ENCODE peak calls at places on chromosomes 16 and 17, in four cellular contexts. W is K562, G is A549, K is IMR-90. V is an unnamed sample.

GRCh38 chr17:18981642-18982424 is 22.7 kb downstream of the FAM83G start:
- DNase-seq in W (peak), K (peak), G (peak), V (peak)

GRCh38 chr17:41520821-41521521 is 2.3 kb upstream of the KRT15 start:
- DNase-seq in K (no peak), W (peak), G (no peak), V (no peak)

GRCh38 chr17:17628388-17629008 is 37.0 kb upstream of the PEMT start:
- DNase-seq in W (no peak), G (no peak), K (no peak), V (no peak)

GRCh38 chr16:55539049-55539448 is 27.4 kb upstream of the CAPNS2 start:
- DNase-seq in G (no peak), K (peak), W (no peak), V (no peak)

GRCh38 chr17:33864758-33865229 is 390.3 kb upstream of the CCL2 start:
- DNase-seq in G (no peak), K (no peak), W (no peak), V (no peak)

GRCh38 chr17:55304171-55304859 is 39.6 kb downstream of the HLF start:
- DNase-seq in K (no peak), W (no peak), G (no peak), V (no peak)

GRCh38 chr16:80938035-80938927 is 68.4 kb downstream of the CMC2 start:
- DNase-seq in K (peak), W (no peak), G (no peak), V (no peak)

GRCh38 chr16:68993421-68993820 is 112.0 kb upstream of the HAS3 start:
- DNase-seq in K (no peak), G (no peak), W (no peak), V (no peak)

GRCh38 chr16:11152205-11152604 is 103.8 kb downstream of the SOCS1 start:
- DNase-seq in G (no peak), W (peak), K (no peak), V (no peak)

GRCh38 chr17:76572201-76572910 is 13.3 kb downstream of the ST6GALNAC2 start:
- DNase-seq in K (no peak), G (no peak), W (no peak), V (no peak)

GRCh38 chr17:1542316-1542715 is 20.3 kb downstream of the PITPNA start:
- DNase-seq in K (no peak), W (no peak), G (no peak), V (no peak)

GRCh38 chr17:32755045-32755805 is 121.7 kb downstream of the MYO1D start:
- DNase-seq in K (peak), G (peak), W (peak), V (peak)

GRCh38 chr17:193841-194806 is 12.7 kb upstream of the DOC2B start:
- DNase-seq in G (no peak), W (no peak), K (no peak), V (peak)

GRCh38 chr16:83513006-83513755 is 294.6 kb upstream of the HSBP1 start:
- DNase-seq in G (no peak), K (peak), W (no peak), V (no peak)

GRCh38 chr17:57803026-57803425 is 46.8 kb downstream of the MRPS23 start:
- DNase-seq in G (no peak), K (no peak), W (no peak), V (no peak)

GRCh38 chr16:54160939-54161897 is 125.4 kb downstream of the IRX3 start:
- DNase-seq in W (no peak), G (no peak), K (no peak), V (peak)

GRCh38 chr17:8792646-8793045 is 6.5 kb downstream of the MFSD6L start:
- DNase-seq in W (no peak), K (no peak), G (no peak), V (no peak)

GRCh38 chr17:8789743-8790142 is 9.4 kb downstream of the MFSD6L start:
- DNase-seq in K (no peak), W (no peak), G (no peak), V (no peak)

GRCh38 chr17:8793649-8794048 is 5.5 kb downstream of the MFSD6L start:
- DNase-seq in K (no peak), G (no peak), W (no peak), V (no peak)

GRCh38 chr17:8791248-8791909 is 7.8 kb downstream of the MFSD6L start:
- DNase-seq in K (no peak), W (no peak), G (no peak), V (no peak)

GRCh38 chr17:8791910-8792270 is 7.3 kb downstream of the MFSD6L start:
- DNase-seq in K (peak), G (no peak), W (no peak), V (no peak)
- TF ChIP-seq MAZ in K (no peak), G (no peak), W (no peak), V (no peak)

GRCh38 chr16:74304164-74304834 is 7.7 kb downstream of the PSMD7 start:
- DNase-seq in W (peak), G (peak), K (no peak), V (peak)
- TF ChIP-seq MAZ in W (no peak), G (no peak), K (no peak), V (no peak)

GRCh38 chr17:48725294-48726064 is 2.5 kb downstream of the PRAC2 start:
- DNase-seq in G (no peak), K (no peak), W (no peak), V (no peak)
- TF ChIP-seq MAZ in G (no peak), K (no peak), W (no peak), V (no peak)

GRCh38 chr16:4535627-4536108 is 2.9 kb downstream of the CDIP1 start:
- DNase-seq in W (no peak), K (no peak), G (no peak), V (no peak)
- TF ChIP-seq MAZ in W (no peak), K (no peak), G (no peak), V (no peak)

GRCh38 chr16:53129281-53130192 is 74.7 kb downstream of the CHD9 start:
- DNase-seq in G (no peak), K (peak), W (peak), V (peak)
- TF ChIP-seq MAZ in G (no peak), K (no peak), W (no peak), V (no peak)

DNA sequence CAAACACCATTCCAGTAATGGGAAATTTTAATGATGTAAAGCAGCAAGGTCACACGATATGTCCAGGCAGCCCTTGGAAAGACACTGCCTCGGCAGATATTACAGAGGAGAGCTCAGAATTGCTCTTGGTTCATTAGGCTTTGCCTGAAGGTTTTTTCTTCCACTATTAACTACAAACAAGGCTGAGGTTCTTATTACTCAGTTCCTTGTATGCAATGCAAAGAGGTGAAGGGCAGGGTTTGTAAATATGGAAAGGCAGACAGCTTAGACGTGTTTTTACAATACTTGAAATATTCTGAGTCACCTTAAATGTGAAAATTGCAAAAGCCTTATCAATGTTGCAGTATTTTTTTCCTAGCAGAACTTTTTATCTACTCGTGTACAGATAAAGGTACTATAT is 200.7 kb upstream of the PMFBP1 start:
- DNase-seq in W (no peak), K (no peak), G (no peak), V (no peak)
- TF ChIP-seq MAZ in W (no peak), K (no peak), G (no peak), V (no peak)

GRCh38 chr16:89828199-89828869 is at the start of gene SPIRE2:
- DNase-seq in K (peak), G (no peak), W (peak), V (no peak)

GRCh38 chr16:89829630-89830437 is 1.6 kb downstream of the SPIRE2 start:
- DNase-seq in W (no peak), G (no peak), K (no peak), V (peak)

GRCh38 chr16:89827383-89828198 is 684 bp upstream of the SPIRE2 start:
- DNase-seq in W (peak), G (peak), K (peak), V (peak)

GRCh38 chr16:89826531-89827382 is 1.5 kb upstream of the SPIRE2 start:
- DNase-seq in K (no peak), G (no peak), W (peak), V (no peak)

GRCh38 chr16:89828870-89829629 is 775 bp downstream of the SPIRE2 start:
- DNase-seq in W (peak), G (no peak), K (no peak), V (no peak)
- TF ChIP-seq MAZ in W (no peak), G (no peak), K (no peak), V (no peak)

V was measured in HepG2.